ENCODE peak calls at places on chromosomes 5 and 9, in four cellular contexts. One of them, this sample, is unnamed.

GRCh38 chr5:76705574-76705973 is 10.4 kb upstream of the F2R start:
- DNase-seq in CD4-positive, alpha-beta T cell: no peak
- DNase-seq in stimulated activated CD4-positive, alpha-beta T cell treated with anti-CD3 and anti-CD28 coated beads, Interleukin-4, amount 100 ng/mL, for 48 hours: no peak
- DNase-seq in AG09309: no peak
- DNase-seq in this sample: no peak

GRCh38 chr9:115733736-115734135 is 419.9 kb upstream of the PAPPA start:
- DNase-seq in CD4-positive, alpha-beta T cell: no peak
- DNase-seq in stimulated activated CD4-positive, alpha-beta T cell treated with anti-CD3 and anti-CD28 coated beads, Interleukin-4, amount 100 ng/mL, for 48 hours: no peak
- DNase-seq in AG09309: no peak
- DNase-seq in this sample: no peak

GRCh38 chr9:89880721-89881120 is 275.9 kb downstream of the GADD45G start:
- DNase-seq in CD4-positive, alpha-beta T cell: no peak
- DNase-seq in stimulated activated CD4-positive, alpha-beta T cell treated with anti-CD3 and anti-CD28 coated beads, Interleukin-4, amount 100 ng/mL, for 48 hours: no peak
- DNase-seq in AG09309: no peak
- DNase-seq in this sample: no peak

GRCh38 chr9:75105841-75106240 is 17.5 kb downstream of the OSTF1 start:
- DNase-seq in CD4-positive, alpha-beta T cell: no peak
- DNase-seq in stimulated activated CD4-positive, alpha-beta T cell treated with anti-CD3 and anti-CD28 coated beads, Interleukin-4, amount 100 ng/mL, for 48 hours: no peak
- DNase-seq in AG09309: no peak
- DNase-seq in this sample: no peak

GRCh38 chr9:131390990-131391389 is 2.9 kb upstream of the PRRC2B start:
- DNase-seq in CD4-positive, alpha-beta T cell: no peak
- DNase-seq in stimulated activated CD4-positive, alpha-beta T cell treated with anti-CD3 and anti-CD28 coated beads, Interleukin-4, amount 100 ng/mL, for 48 hours: no peak
- DNase-seq in AG09309: no peak
- DNase-seq in this sample: no peak

GRCh38 chr9:115022760-115023434 is 92.5 kb upstream of the TNFSF8 start:
- DNase-seq in CD4-positive, alpha-beta T cell: no peak
- DNase-seq in stimulated activated CD4-positive, alpha-beta T cell treated with anti-CD3 and anti-CD28 coated beads, Interleukin-4, amount 100 ng/mL, for 48 hours: no peak
- DNase-seq in AG09309: peak; percentile 83
- DNase-seq in this sample: no peak

GRCh38 chr9:128552153-128552743 is at the start of gene SPTAN1:
- DNase-seq in CD4-positive, alpha-beta T cell: peak; percentile 94
- DNase-seq in stimulated activated CD4-positive, alpha-beta T cell treated with anti-CD3 and anti-CD28 coated beads, Interleukin-4, amount 100 ng/mL, for 48 hours: peak; percentile 93
- DNase-seq in AG09309: peak; percentile 40
- DNase-seq in this sample: peak; percentile 63

GRCh38 chr9:105415344-105415980 is 32.4 kb upstream of the FSD1L start:
- DNase-seq in CD4-positive, alpha-beta T cell: peak; percentile 48
- DNase-seq in stimulated activated CD4-positive, alpha-beta T cell treated with anti-CD3 and anti-CD28 coated beads, Interleukin-4, amount 100 ng/mL, for 48 hours: peak; percentile 14
- DNase-seq in AG09309: no peak
- DNase-seq in this sample: no peak

GRCh38 chr9:110828148-110828730 is 159.6 kb downstream of the MUSK start:
- DNase-seq in CD4-positive, alpha-beta T cell: no peak
- DNase-seq in stimulated activated CD4-positive, alpha-beta T cell treated with anti-CD3 and anti-CD28 coated beads, Interleukin-4, amount 100 ng/mL, for 48 hours: no peak
- DNase-seq in AG09309: peak; percentile 46
- DNase-seq in this sample: no peak

GRCh38 chr9:137435980-137436760 is 5.0 kb downstream of the ENTPD8 start:
- DNase-seq in CD4-positive, alpha-beta T cell: no peak
- DNase-seq in stimulated activated CD4-positive, alpha-beta T cell treated with anti-CD3 and anti-CD28 coated beads, Interleukin-4, amount 100 ng/mL, for 48 hours: no peak
- DNase-seq in AG09309: peak; percentile 21
- DNase-seq in this sample: no peak

GRCh38 chr9:137467896-137468295 is 8.8 kb upstream of the NSMF start:
- DNase-seq in CD4-positive, alpha-beta T cell: no peak
- DNase-seq in stimulated activated CD4-positive, alpha-beta T cell treated with anti-CD3 and anti-CD28 coated beads, Interleukin-4, amount 100 ng/mL, for 48 hours: no peak
- DNase-seq in AG09309: no peak
- DNase-seq in this sample: no peak

GRCh38 chr9:27770541-27770940 is 197.3 kb upstream of the C9orf72 start:
- DNase-seq in CD4-positive, alpha-beta T cell: no peak
- DNase-seq in stimulated activated CD4-positive, alpha-beta T cell treated with anti-CD3 and anti-CD28 coated beads, Interleukin-4, amount 100 ng/mL, for 48 hours: no peak
- DNase-seq in AG09309: no peak
- DNase-seq in this sample: no peak

This sample was measured in esophagus squamous epithelium.